ENCODE peak calls at places on chromosome 17, in four cellular contexts. X is H1, Y is HepG2, Z is GM12878. O is an unnamed sample.
A peak's percentile ranks its signal among the peaks of the same experiment; 100 is the strongest.

GRCh38 chr17:4691686-4692085 is 12.3 kb downstream of the PELP1 start:
- DNase-seq in X (no peak), Y (no peak), Z (no peak), O (no peak)

GRCh38 chr17:7334938-7335538 is 1.3 kb upstream of the ACAP1 start:
- DNase-seq in X (no peak), Y (no peak), Z (no peak), O (no peak)

GRCh38 chr17:77372444-77373297 is 231.9 kb downstream of the SEC14L1 start:
- DNase-seq in X (peak; percentile 93), Y (peak; percentile 94), Z (no peak), O (no peak)

GRCh38 chr17:8426094-8426720 is 9.5 kb upstream of the NDEL1 start:
- DNase-seq in X (no peak), Y (no peak), Z (no peak), O (no peak)

GRCh38 chr17:66727634-66728570 is 107.0 kb upstream of the CACNG5 start:
- DNase-seq in X (peak; percentile 78), Y (peak; percentile 47), Z (no peak), O (peak; percentile 52)

GRCh38 chr17:14308965-14309879 is 8.3 kb downstream of the HS3ST3B1 start:
- DNase-seq in X (peak; percentile 99), Y (peak; percentile 94), Z (no peak), O (no peak)

GRCh38 chr17:43905400-43905984 is 1.8 kb downstream of the MPP2 start:
- DNase-seq in X (peak; percentile 70), Y (no peak), Z (no peak), O (no peak)

GRCh38 chr17:42725143-42725542 is 19.7 kb downstream of the EZH1 start:
- DNase-seq in X (no peak), Y (no peak), Z (no peak), O (no peak)

GRCh38 chr17:44970136-44970737 is 2.1 kb upstream of the C1QL1 start:
- DNase-seq in X (peak; percentile 81), Y (no peak), Z (no peak), O (no peak)

GRCh38 chr17:48843172-48843900 is 12.5 kb downstream of the CALCOCO2 start:
- DNase-seq in X (no peak), Y (no peak), Z (no peak), O (no peak)

GRCh38 chr17:2996938-2997670 is 66.3 kb downstream of the OR1D5 start:
- DNase-seq in X (no peak), Y (no peak), Z (no peak), O (no peak)

GRCh38 chr17:68033636-68034451 is 1.7 kb upstream of the KPNA2 start:
- DNase-seq in X (no peak), Y (peak; percentile 95), Z (no peak), O (peak; percentile 87)

GRCh38 chr17:16994626-16995025 is 22.7 kb upstream of the TNFRSF13B start:
- DNase-seq in X (no peak), Y (no peak), Z (no peak), O (no peak)

GRCh38 chr17:79729761-79730160 is 982 bp upstream of the ENPP7 start:
- DNase-seq in X (no peak), Y (no peak), Z (no peak), O (no peak)

GRCh38 chr17:35804658-35805192 is 4.6 kb upstream of the TAF15 start:
- DNase-seq in X (no peak), Y (peak; percentile 88), Z (peak; percentile 48), O (peak; percentile 68)

GRCh38 chr17:61338000-61338864 is 61.4 kb upstream of the TBX2 start:
- DNase-seq in X (no peak), Y (peak; percentile 50), Z (no peak), O (no peak)

GRCh38 chr17:51322390-51323029 is 62.2 kb downstream of the UTP18 start:
- DNase-seq in X (no peak), Y (peak; percentile 66), Z (no peak), O (peak; percentile 50)

GRCh38 chr17:39208893-39209292 is 8.8 kb downstream of the RPL19 start:
- DNase-seq in X (no peak), Y (no peak), Z (no peak), O (no peak)

GRCh38 chr17:59837362-59838195 is 55.2 kb downstream of the TUBD1 start:
- DNase-seq in X (peak; percentile 52), Y (peak; percentile 100), Z (peak; percentile 97), O (peak; percentile 82)

GRCh38 chr17:83069931-83070374 is 9.5 kb upstream of the METRNL start:
- DNase-seq in X (no peak), Y (no peak), Z (no peak), O (no peak)

GRCh38 chr17:70295732-70296131 is 126.4 kb downstream of the KCNJ2 start:
- DNase-seq in X (no peak), Y (no peak), Z (no peak), O (no peak)

GRCh38 chr17:65417406-65418221 is 143.8 kb downstream of the AXIN2 start:
- DNase-seq in X (no peak), Y (no peak), Z (no peak), O (no peak)

GRCh38 chr17:72432143-72432604 is 311.4 kb downstream of the SOX9 start:
- DNase-seq in X (no peak), Y (no peak), Z (no peak), O (no peak)

GRCh38 chr17:62644487-62645173 is 17.2 kb downstream of the MRC2 start:
- DNase-seq in X (peak; percentile 60), Y (peak; percentile 59), Z (no peak), O (no peak)

GRCh38 chr17:37701424-37702020 is 43.3 kb downstream of the HNF1B start:
- DNase-seq in X (peak; percentile 85), Y (no peak), Z (peak; percentile 16), O (no peak)

GRCh38 chr17:45103269-45103795 is 29.0 kb downstream of the PLCD3 start:
- DNase-seq in X (no peak), Y (no peak), Z (no peak), O (no peak)

GRCh38 chr17:79952265-79952877 is 83.3 kb downstream of the TBC1D16 start:
- DNase-seq in X (no peak), Y (no peak), Z (no peak), O (no peak)

GRCh38 chr17:38415250-38416194 is 12.7 kb upstream of the ARHGAP23 start:
- DNase-seq in X (peak; percentile 86), Y (peak; percentile 59), Z (peak; percentile 11), O (no peak)

GRCh38 chr17:2084766-2085647 is 30.1 kb downstream of the HIC1 start:
- DNase-seq in X (no peak), Y (peak; percentile 41), Z (no peak), O (no peak)

GRCh38 chr17:16281351-16281750 is 64.3 kb downstream of the PIGL start:
- DNase-seq in X (no peak), Y (no peak), Z (no peak), O (no peak)

GRCh38 chr17:35243459-35244204 is 760 bp downstream of the SLFN5 start:
- DNase-seq in X (peak; percentile 58), Y (no peak), Z (no peak), O (no peak)

GRCh38 chr17:18117974-18118632 is 9.5 kb downstream of the MYO15A start:
- DNase-seq in X (no peak), Y (no peak), Z (no peak), O (no peak)

GRCh38 chr17:44002141-44002848 is 2.1 kb upstream of the NAGS start:
- DNase-seq in X (no peak), Y (peak; percentile 80), Z (no peak), O (no peak)

GRCh38 chr17:49915670-49916069 is 53.3 kb upstream of the DLX4 start:
- DNase-seq in X (peak; percentile 56), Y (no peak), Z (no peak), O (no peak)

DNA sequence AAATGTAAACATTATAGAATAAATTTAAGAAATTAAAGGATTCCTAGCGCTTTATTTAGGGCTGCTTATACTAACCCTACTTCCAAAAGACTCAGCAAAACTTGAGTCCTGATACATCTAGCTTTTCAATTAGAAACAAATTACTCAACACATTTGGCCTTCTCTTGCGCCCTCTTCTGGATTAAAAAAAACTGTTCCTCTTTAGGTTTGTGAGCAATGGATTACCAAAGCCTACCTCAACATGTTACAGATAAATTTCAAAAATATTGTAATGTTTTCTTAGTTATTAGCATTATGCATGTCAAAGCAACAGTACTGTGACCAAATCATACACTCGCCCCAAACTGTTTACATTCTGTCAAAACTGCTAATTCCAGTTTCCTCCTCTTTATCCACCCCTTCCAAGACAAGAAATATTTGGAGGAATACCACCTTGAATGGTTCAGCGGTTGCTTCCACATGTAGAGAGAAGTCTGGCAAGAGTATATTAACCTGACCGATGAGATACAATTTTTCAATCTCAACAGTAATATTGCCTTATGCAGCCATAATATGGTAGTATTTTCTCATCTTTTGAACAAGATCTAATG is 2.7 kb downstream of the NUFIP2 start:
- DNase-seq in X (no peak), Y (peak; percentile 66), Z (peak; percentile 35), O (no peak)
- TF ChIP-seq SUZ12 in X (no peak), Y (no peak), Z (no peak), O (no peak)

DNA sequence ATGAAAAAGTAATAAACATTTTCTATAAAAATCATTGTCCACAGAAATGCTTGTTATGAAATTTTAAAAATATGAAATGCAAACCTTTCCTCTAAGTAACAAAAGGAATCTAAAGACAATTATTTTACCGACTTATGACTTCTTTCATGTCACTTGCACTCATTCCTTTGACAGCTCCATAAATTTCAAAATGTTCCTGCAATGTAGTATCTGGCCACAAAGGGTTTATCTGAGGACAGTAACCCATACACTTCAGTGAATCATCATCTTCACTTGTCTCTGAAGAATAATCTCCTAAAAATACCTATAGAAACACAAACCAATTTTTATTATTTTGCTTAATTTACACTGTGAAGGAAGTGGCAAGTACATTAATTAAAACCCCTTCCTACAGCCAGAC is 25.6 kb upstream of the ABCA10 start:
- DNase-seq in X (no peak), Y (no peak), Z (no peak), O (no peak)
- TF ChIP-seq YY1 in X (no peak), Y (no peak), Z (no peak), O (no peak)

GRCh38 chr17:81371910-81372760 is 23.1 kb upstream of the BAHCC1 start:
- DNase-seq in X (no peak), Y (no peak), Z (no peak), O (no peak)
- TF ChIP-seq SUZ12 in X (no peak), Y (no peak), Z (no peak), O (no peak)

GRCh38 chr17:55265434-55266021 is 768 bp downstream of the HLF start:
- DNase-seq in X (peak; percentile 52), Y (no peak), Z (no peak), O (no peak)
- TF ChIP-seq YY1 in X (no peak), Y (no peak), Z (no peak), O (no peak)

DNA sequence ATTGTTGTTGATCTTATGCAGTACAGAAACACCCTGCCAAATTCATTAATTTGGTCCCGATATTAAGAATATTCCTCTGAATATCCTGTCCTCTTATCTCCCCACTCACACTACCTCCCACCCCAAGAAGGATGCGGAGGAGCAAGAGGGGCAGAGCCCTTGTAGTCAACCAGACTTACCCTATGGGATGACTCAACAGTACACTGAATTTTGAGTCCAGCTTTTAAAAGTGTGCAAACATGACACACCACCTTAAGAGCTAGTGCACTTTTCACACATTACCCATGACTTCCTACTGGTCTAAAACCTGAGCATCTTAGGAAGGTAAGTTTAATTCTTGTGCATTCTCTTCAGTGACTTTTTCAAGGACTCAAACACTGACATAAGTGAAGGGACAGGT is 9.5 kb downstream of the USP22 start:
- DNase-seq in X (no peak), Y (no peak), Z (no peak), O (no peak)
- TF ChIP-seq SUZ12 in X (no peak), Y (no peak), Z (no peak), O (no peak)

GRCh38 chr17:32398946-32399345 is 45.4 kb upstream of the PSMD11 start:
- DNase-seq in X (no peak), Y (no peak), Z (no peak), O (no peak)

GRCh38 chr17:32393904-32394303 is 43.9 kb downstream of the ZNF207 start:
- DNase-seq in X (no peak), Y (no peak), Z (no peak), O (no peak)

GRCh38 chr17:32396343-32396742 is 46.4 kb downstream of the ZNF207 start:
- DNase-seq in X (no peak), Y (no peak), Z (no peak), O (no peak)
- TF ChIP-seq YY1 in X (no peak), Y (no peak), Z (no peak), O (no peak)